ENCODE peak calls at places on chromosomes 16 and 17, in five cellular contexts. One of them, this sample, is unnamed.

GRCh38 chr17:19317359-19318095 is 45.0 kb downstream of the B9D1 start:
- DNase-seq in nucleus accumbens: peak
- DNase-seq in Right ventricle myocardium superior: peak
- DNase-seq in ELF-1: peak
- DNase-seq in nephron progenitor cell: peak
- DNase-seq in this sample: peak

GRCh38 chr16:86611517-86611840 is 33.1 kb downstream of the FOXL1 start:
- DNase-seq in nucleus accumbens: no peak
- DNase-seq in Right ventricle myocardium superior: no peak
- DNase-seq in ELF-1: no peak
- DNase-seq in nephron progenitor cell: no peak
- DNase-seq in this sample: no peak

GRCh38 chr17:79171152-79171551 is 96.5 kb downstream of the ENGASE start:
- DNase-seq in nucleus accumbens: no peak
- DNase-seq in Right ventricle myocardium superior: no peak
- DNase-seq in ELF-1: no peak
- DNase-seq in nephron progenitor cell: no peak
- DNase-seq in this sample: no peak

GRCh38 chr17:77498875-77499698 is 358.3 kb downstream of the SEC14L1 start:
- DNase-seq in nucleus accumbens: no peak
- DNase-seq in Right ventricle myocardium superior: no peak
- DNase-seq in ELF-1: no peak
- DNase-seq in nephron progenitor cell: no peak
- DNase-seq in this sample: no peak

GRCh38 chr16:1828645-1829410 is 1.8 kb downstream of the FAHD1 start:
- DNase-seq in nucleus accumbens: no peak
- DNase-seq in Right ventricle myocardium superior: no peak
- DNase-seq in ELF-1: no peak
- DNase-seq in nephron progenitor cell: no peak
- DNase-seq in this sample: no peak

GRCh38 chr17:22337467-22337866 is 645.1 kb downstream of the KCNJ18 start:
- DNase-seq in nucleus accumbens: no peak
- DNase-seq in Right ventricle myocardium superior: no peak
- DNase-seq in ELF-1: no peak
- DNase-seq in nephron progenitor cell: no peak
- DNase-seq in this sample: no peak

GRCh38 chr16:5580320-5580719 is 482.7 kb upstream of the EEF2KMT start:
- DNase-seq in nucleus accumbens: no peak
- DNase-seq in Right ventricle myocardium superior: no peak
- DNase-seq in ELF-1: no peak
- DNase-seq in nephron progenitor cell: no peak
- DNase-seq in this sample: no peak

GRCh38 chr17:63446218-63446980 is at the start of gene CYB561:
- DNase-seq in nucleus accumbens: no peak
- DNase-seq in Right ventricle myocardium superior: peak
- DNase-seq in ELF-1: peak
- DNase-seq in nephron progenitor cell: peak
- DNase-seq in this sample: peak